ENCODE peak calls at places on chromosome 22, in eight cellular contexts. One of them, this sample, is unnamed.

GRCh38 chr22:41619979-41620645 is 731 bp downstream of the DESI1 start:
- DNase-seq in fibroblast of lung: no peak
- DNase-seq in Peyer's patch: peak; percentile 71
- DNase-seq in transverse colon: peak; percentile 64
- DNase-seq in sigmoid colon: peak; percentile 78
- DNase-seq in SJSA1: peak; percentile 52
- DNase-seq in heart left ventricle: peak; percentile 42
- DNase-seq in endothelial cell of umbilical vein: no peak
- DNase-seq in this sample: peak; percentile 19

GRCh38 chr22:46055176-46055850 is 78.4 kb upstream of the WNT7B start:
- DNase-seq in fibroblast of lung: no peak
- DNase-seq in Peyer's patch: peak; percentile 58
- DNase-seq in transverse colon: peak; percentile 79
- DNase-seq in sigmoid colon: peak; percentile 83
- DNase-seq in SJSA1: no peak
- DNase-seq in heart left ventricle: peak; percentile 41
- DNase-seq in endothelial cell of umbilical vein: peak; percentile 31
- DNase-seq in this sample: no peak

GRCh38 chr22:19762315-19763140 is 1.9 kb downstream of the TBX1 start:
- DNase-seq in fibroblast of lung: no peak
- DNase-seq in Peyer's patch: no peak
- DNase-seq in transverse colon: no peak
- DNase-seq in sigmoid colon: no peak
- DNase-seq in SJSA1: no peak
- DNase-seq in heart left ventricle: no peak
- DNase-seq in endothelial cell of umbilical vein: peak; percentile 35
- DNase-seq in this sample: no peak

GRCh38 chr22:46021577-46021976 is 44.6 kb upstream of the WNT7B start:
- DNase-seq in fibroblast of lung: no peak
- DNase-seq in Peyer's patch: peak; percentile 31
- DNase-seq in transverse colon: peak; percentile 0
- DNase-seq in sigmoid colon: peak; percentile 55
- DNase-seq in SJSA1: no peak
- DNase-seq in heart left ventricle: peak; percentile 10
- DNase-seq in endothelial cell of umbilical vein: no peak
- DNase-seq in this sample: no peak

GRCh38 chr22:49203091-49203862 is 624.4 kb downstream of the BRD1 start:
- DNase-seq in fibroblast of lung: no peak
- DNase-seq in Peyer's patch: peak; percentile 30
- DNase-seq in transverse colon: no peak
- DNase-seq in sigmoid colon: peak; percentile 38
- DNase-seq in SJSA1: peak; percentile 25
- DNase-seq in heart left ventricle: peak; percentile 10
- DNase-seq in endothelial cell of umbilical vein: no peak
- DNase-seq in this sample: no peak

GRCh38 chr22:43901976-43902643 is 10.3 kb upstream of the PNPLA5 start:
- DNase-seq in fibroblast of lung: peak; percentile 90
- DNase-seq in Peyer's patch: no peak
- DNase-seq in transverse colon: no peak
- DNase-seq in sigmoid colon: no peak
- DNase-seq in SJSA1: peak; percentile 84
- DNase-seq in heart left ventricle: no peak
- DNase-seq in endothelial cell of umbilical vein: no peak
- DNase-seq in this sample: peak; percentile 54

GRCh38 chr22:19086944-19087343 is 35.3 kb downstream of the DGCR2 start:
- DNase-seq in fibroblast of lung: peak; percentile 46
- DNase-seq in Peyer's patch: no peak
- DNase-seq in transverse colon: no peak
- DNase-seq in sigmoid colon: peak; percentile 30
- DNase-seq in SJSA1: no peak
- DNase-seq in heart left ventricle: no peak
- DNase-seq in endothelial cell of umbilical vein: no peak
- DNase-seq in this sample: no peak

GRCh38 chr22:29202231-29203192 is 3.2 kb upstream of the EMID1 start:
- DNase-seq in fibroblast of lung: peak; percentile 24
- DNase-seq in Peyer's patch: peak; percentile 84
- DNase-seq in transverse colon: peak; percentile 59
- DNase-seq in sigmoid colon: no peak
- DNase-seq in SJSA1: peak; percentile 99
- DNase-seq in heart left ventricle: peak; percentile 59
- DNase-seq in endothelial cell of umbilical vein: peak; percentile 26
- DNase-seq in this sample: peak; percentile 13

GRCh38 chr22:46361861-46362220 is 26.3 kb downstream of the TRMU start:
- DNase-seq in fibroblast of lung: no peak
- DNase-seq in Peyer's patch: no peak
- DNase-seq in transverse colon: no peak
- DNase-seq in sigmoid colon: no peak
- DNase-seq in SJSA1: no peak
- DNase-seq in heart left ventricle: no peak
- DNase-seq in endothelial cell of umbilical vein: no peak
- DNase-seq in this sample: no peak

GRCh38 chr22:17866127-17866526 is 91.9 kb upstream of the BID start:
- DNase-seq in fibroblast of lung: no peak
- DNase-seq in Peyer's patch: no peak
- DNase-seq in transverse colon: no peak
- DNase-seq in sigmoid colon: no peak
- DNase-seq in SJSA1: no peak
- DNase-seq in heart left ventricle: no peak
- DNase-seq in endothelial cell of umbilical vein: no peak
- DNase-seq in this sample: no peak

GRCh38 chr22:19640306-19640705 is 74.0 kb upstream of the SEPTIN5 start:
- DNase-seq in fibroblast of lung: no peak
- DNase-seq in Peyer's patch: no peak
- DNase-seq in transverse colon: no peak
- DNase-seq in sigmoid colon: no peak
- DNase-seq in SJSA1: no peak
- DNase-seq in heart left ventricle: no peak
- DNase-seq in endothelial cell of umbilical vein: no peak
- DNase-seq in this sample: no peak

GRCh38 chr22:19887251-19887985 is 32.7 kb upstream of the GNB1L start:
- DNase-seq in fibroblast of lung: no peak
- DNase-seq in Peyer's patch: no peak
- DNase-seq in transverse colon: no peak
- DNase-seq in sigmoid colon: no peak
- DNase-seq in SJSA1: no peak
- DNase-seq in heart left ventricle: no peak
- DNase-seq in endothelial cell of umbilical vein: no peak
- DNase-seq in this sample: no peak

GRCh38 chr22:19844423-19845368 is 10.0 kb downstream of the GNB1L start:
- DNase-seq in fibroblast of lung: no peak
- DNase-seq in Peyer's patch: no peak
- DNase-seq in transverse colon: no peak
- DNase-seq in sigmoid colon: peak; percentile 73
- DNase-seq in SJSA1: peak; percentile 41
- DNase-seq in heart left ventricle: peak; percentile 30
- DNase-seq in endothelial cell of umbilical vein: peak; percentile 77
- DNase-seq in this sample: no peak

GRCh38 chr22:21712751-21713427 is 22.7 kb downstream of the YPEL1 start:
- DNase-seq in fibroblast of lung: peak; percentile 83
- DNase-seq in Peyer's patch: peak; percentile 81
- DNase-seq in transverse colon: peak; percentile 59
- DNase-seq in sigmoid colon: no peak
- DNase-seq in SJSA1: peak; percentile 78
- DNase-seq in heart left ventricle: peak; percentile 68
- DNase-seq in endothelial cell of umbilical vein: peak; percentile 85
- DNase-seq in this sample: peak; percentile 29

GRCh38 chr22:49229483-49230193 is 598.0 kb downstream of the BRD1 start:
- DNase-seq in fibroblast of lung: no peak
- DNase-seq in Peyer's patch: no peak
- DNase-seq in transverse colon: no peak
- DNase-seq in sigmoid colon: no peak
- DNase-seq in SJSA1: peak; percentile 18
- DNase-seq in heart left ventricle: no peak
- DNase-seq in endothelial cell of umbilical vein: no peak
- DNase-seq in this sample: no peak

GRCh38 chr22:45318558-45319318 is 9.0 kb downstream of the FAM118A start:
- DNase-seq in fibroblast of lung: peak; percentile 76
- DNase-seq in Peyer's patch: peak; percentile 61
- DNase-seq in transverse colon: no peak
- DNase-seq in sigmoid colon: no peak
- DNase-seq in SJSA1: peak; percentile 89
- DNase-seq in heart left ventricle: no peak
- DNase-seq in endothelial cell of umbilical vein: peak; percentile 18
- DNase-seq in this sample: no peak

GRCh38 chr22:20577045-20577444 is 69.6 kb downstream of the MED15 start:
- DNase-seq in fibroblast of lung: no peak
- DNase-seq in Peyer's patch: no peak
- DNase-seq in transverse colon: no peak
- DNase-seq in sigmoid colon: no peak
- DNase-seq in SJSA1: no peak
- DNase-seq in heart left ventricle: no peak
- DNase-seq in endothelial cell of umbilical vein: no peak
- DNase-seq in this sample: no peak

GRCh38 chr22:29143848-29144785 is 61.6 kb upstream of the EMID1 start:
- DNase-seq in fibroblast of lung: no peak
- DNase-seq in Peyer's patch: peak; percentile 34
- DNase-seq in transverse colon: no peak
- DNase-seq in sigmoid colon: peak; percentile 53
- DNase-seq in SJSA1: peak; percentile 27
- DNase-seq in heart left ventricle: no peak
- DNase-seq in endothelial cell of umbilical vein: no peak
- DNase-seq in this sample: no peak

GRCh38 chr22:32333141-32333768 is 24.4 kb upstream of the RFPL3 start:
- DNase-seq in fibroblast of lung: no peak
- DNase-seq in Peyer's patch: peak; percentile 28
- DNase-seq in transverse colon: no peak
- DNase-seq in sigmoid colon: no peak
- DNase-seq in SJSA1: peak; percentile 31
- DNase-seq in heart left ventricle: peak; percentile 10
- DNase-seq in endothelial cell of umbilical vein: no peak
- DNase-seq in this sample: no peak

GRCh38 chr22:27797793-27798525 is 3.6 kb downstream of the MN1 start:
- DNase-seq in fibroblast of lung: no peak
- DNase-seq in Peyer's patch: no peak
- DNase-seq in transverse colon: no peak
- DNase-seq in sigmoid colon: no peak
- DNase-seq in SJSA1: no peak
- DNase-seq in heart left ventricle: no peak
- DNase-seq in endothelial cell of umbilical vein: no peak
- DNase-seq in this sample: no peak
- H3K4me1 ChIP-seq in fibroblast of lung: peaks cover 3% of the 10 kb centered on the region
- H3K4me1 ChIP-seq in Peyer's patch: peaks cover 28% of the 10 kb centered on the region
- H3K4me1 ChIP-seq in transverse colon: peaks cover 29% of the 10 kb centered on the region
- H3K4me1 ChIP-seq in sigmoid colon: no peaks in the 10 kb centered on the region
- H3K4me1 ChIP-seq in SJSA1: peaks cover 24% of the 10 kb centered on the region
- H3K4me1 ChIP-seq in heart left ventricle: peaks cover 12% of the 10 kb centered on the region
- H3K4me1 ChIP-seq in endothelial cell of umbilical vein: peaks cover 17% of the 10 kb centered on the region
- H3K4me1 ChIP-seq in this sample: peaks cover 10% of the 10 kb centered on the region

GRCh38 chr22:22886546-22886945 is 1.1 kb upstream of the IGLL5 start:
- DNase-seq in fibroblast of lung: no peak
- DNase-seq in Peyer's patch: no peak
- DNase-seq in transverse colon: no peak
- DNase-seq in sigmoid colon: no peak
- DNase-seq in SJSA1: peak; percentile 18
- DNase-seq in heart left ventricle: no peak
- DNase-seq in endothelial cell of umbilical vein: no peak
- DNase-seq in this sample: no peak

GRCh38 chr22:22891139-22891621 is 3.6 kb downstream of the IGLL5 start:
- DNase-seq in fibroblast of lung: no peak
- DNase-seq in Peyer's patch: no peak
- DNase-seq in transverse colon: no peak
- DNase-seq in sigmoid colon: no peak
- DNase-seq in SJSA1: no peak
- DNase-seq in heart left ventricle: no peak
- DNase-seq in endothelial cell of umbilical vein: no peak
- DNase-seq in this sample: no peak

GRCh38 chr22:22890085-22890484 is 2.5 kb downstream of the IGLL5 start:
- DNase-seq in fibroblast of lung: no peak
- DNase-seq in Peyer's patch: no peak
- DNase-seq in transverse colon: no peak
- DNase-seq in sigmoid colon: no peak
- DNase-seq in SJSA1: no peak
- DNase-seq in heart left ventricle: no peak
- DNase-seq in endothelial cell of umbilical vein: no peak
- DNase-seq in this sample: no peak

GRCh38 chr22:22887621-22888503 is at the start of gene IGLL5:
- DNase-seq in fibroblast of lung: no peak
- DNase-seq in Peyer's patch: no peak
- DNase-seq in transverse colon: peak; percentile 54
- DNase-seq in sigmoid colon: no peak
- DNase-seq in SJSA1: peak; percentile 30
- DNase-seq in heart left ventricle: no peak
- DNase-seq in endothelial cell of umbilical vein: no peak
- DNase-seq in this sample: no peak

GRCh38 chr22:22888509-22889353 is 1.1 kb downstream of the IGLL5 start:
- DNase-seq in fibroblast of lung: no peak
- DNase-seq in Peyer's patch: peak; percentile 28
- DNase-seq in transverse colon: no peak
- DNase-seq in sigmoid colon: no peak
- DNase-seq in SJSA1: peak; percentile 30
- DNase-seq in heart left ventricle: no peak
- DNase-seq in endothelial cell of umbilical vein: no peak
- DNase-seq in this sample: no peak
- H3K27ac ChIP-seq in fibroblast of lung: no peak overlapping the region
- H3K27ac ChIP-seq in Peyer's patch: peak overlapping the region; percentile 32
- H3K27ac ChIP-seq in transverse colon: peak overlapping the region; percentile 33
- H3K27ac ChIP-seq in sigmoid colon: no peak overlapping the region
- H3K27ac ChIP-seq in SJSA1: no peak overlapping the region
- H3K27ac ChIP-seq in heart left ventricle: no peak overlapping the region
- H3K27ac ChIP-seq in endothelial cell of umbilical vein: no peak overlapping the region
- H3K27ac ChIP-seq in this sample: no peak overlapping the region

DNA sequence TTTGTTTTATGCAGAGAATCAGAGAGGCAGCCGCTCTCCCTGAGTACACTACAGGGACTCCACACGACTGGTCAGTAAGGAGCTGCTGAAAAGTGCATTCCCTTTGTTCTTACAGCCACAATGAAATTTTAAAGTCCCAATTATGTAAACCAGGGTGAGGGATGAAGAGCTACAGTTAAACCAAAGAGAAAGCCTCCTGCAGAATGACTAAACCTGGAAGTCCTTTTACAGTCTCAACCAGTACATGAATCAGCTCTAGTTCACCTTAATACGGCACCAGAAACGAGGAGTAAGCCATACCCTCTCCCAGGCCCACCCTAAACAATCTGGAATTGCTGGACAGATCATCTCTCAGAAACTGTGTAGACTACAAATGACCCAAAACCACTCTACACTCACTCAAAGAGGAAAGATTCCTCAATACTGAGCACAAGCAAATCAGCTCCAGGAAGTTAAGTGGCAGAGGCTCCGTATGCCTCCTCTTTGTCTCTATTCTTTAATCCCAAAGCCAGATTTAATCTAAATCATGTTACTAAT is 113.1 kb downstream of the RBFOX2 start:
- DNase-seq in fibroblast of lung: peak; percentile 20
- DNase-seq in Peyer's patch: no peak
- DNase-seq in transverse colon: no peak
- DNase-seq in sigmoid colon: no peak
- DNase-seq in SJSA1: no peak
- DNase-seq in heart left ventricle: no peak
- DNase-seq in endothelial cell of umbilical vein: peak; percentile 47
- DNase-seq in this sample: peak; percentile 74
- H3K4me1 ChIP-seq in fibroblast of lung: peaks cover 18% of the 10 kb centered on the region
- H3K4me1 ChIP-seq in Peyer's patch: peaks cover 24% of the 10 kb centered on the region
- H3K4me1 ChIP-seq in transverse colon: peaks cover 64% of the 10 kb centered on the region
- H3K4me1 ChIP-seq in sigmoid colon: no peaks in the 10 kb centered on the region
- H3K4me1 ChIP-seq in SJSA1: peaks cover 26% of the 10 kb centered on the region
- H3K4me1 ChIP-seq in heart left ventricle: peaks cover 22% of the 10 kb centered on the region
- H3K4me1 ChIP-seq in endothelial cell of umbilical vein: peaks cover 28% of the 10 kb centered on the region
- H3K4me1 ChIP-seq in this sample: peaks cover 38% of the 10 kb centered on the region

GRCh38 chr22:47620391-47620790 is 857.9 kb downstream of the TBC1D22A start:
- DNase-seq in fibroblast of lung: no peak
- DNase-seq in Peyer's patch: peak; percentile 23
- DNase-seq in transverse colon: no peak
- DNase-seq in sigmoid colon: peak; percentile 46
- DNase-seq in SJSA1: peak; percentile 22
- DNase-seq in heart left ventricle: no peak
- DNase-seq in endothelial cell of umbilical vein: no peak
- DNase-seq in this sample: no peak
- H3K27ac ChIP-seq in fibroblast of lung: no peak overlapping the region
- H3K27ac ChIP-seq in Peyer's patch: no peak overlapping the region
- H3K27ac ChIP-seq in transverse colon: no peak overlapping the region
- H3K27ac ChIP-seq in sigmoid colon: no peak overlapping the region
- H3K27ac ChIP-seq in SJSA1: no peak overlapping the region
- H3K27ac ChIP-seq in heart left ventricle: no peak overlapping the region
- H3K27ac ChIP-seq in endothelial cell of umbilical vein: no peak overlapping the region
- H3K27ac ChIP-seq in this sample: no peak overlapping the region